ENCODE peak calls at places on chromosomes 2 and 18, in four cellular contexts. One of them, this sample, is unnamed.
A peak's percentile ranks its signal among the peaks of the same experiment; 100 is the strongest.

GRCh38 chr2:159553727-159554126 is 62.6 kb downstream of the BAZ2B start:
- DNase-seq in kidney glomerular epithelial cell: no peak
- DNase-seq in B cell: no peak
- DNase-seq in activated T-cell treated with anti-CD3 and anti-CD28 coated beads, Interleukin-2, amount 50 U/mL, for 72 hours: no peak
- DNase-seq in this sample: no peak

GRCh38 chr18:7902399-7902839 is 335.3 kb downstream of the PTPRM start:
- DNase-seq in kidney glomerular epithelial cell: no peak
- DNase-seq in B cell: no peak
- DNase-seq in activated T-cell treated with anti-CD3 and anti-CD28 coated beads, Interleukin-2, amount 50 U/mL, for 72 hours: no peak
- DNase-seq in this sample: no peak

GRCh38 chr2:173064231-173064805 is 11.3 kb upstream of the MAP3K20 start:
- DNase-seq in kidney glomerular epithelial cell: no peak
- DNase-seq in B cell: no peak
- DNase-seq in activated T-cell treated with anti-CD3 and anti-CD28 coated beads, Interleukin-2, amount 50 U/mL, for 72 hours: no peak
- DNase-seq in this sample: no peak

GRCh38 chr2:156157670-156158069 is 174.9 kb downstream of the NR4A2 start:
- DNase-seq in kidney glomerular epithelial cell: no peak
- DNase-seq in B cell: no peak
- DNase-seq in activated T-cell treated with anti-CD3 and anti-CD28 coated beads, Interleukin-2, amount 50 U/mL, for 72 hours: no peak
- DNase-seq in this sample: no peak

GRCh38 chr2:204486855-204487254 is 58.4 kb upstream of the PARD3B start:
- DNase-seq in kidney glomerular epithelial cell: no peak
- DNase-seq in B cell: no peak
- DNase-seq in activated T-cell treated with anti-CD3 and anti-CD28 coated beads, Interleukin-2, amount 50 U/mL, for 72 hours: no peak
- DNase-seq in this sample: no peak

GRCh38 chr2:2692599-2693389 is 361.7 kb upstream of the MYT1L start:
- DNase-seq in kidney glomerular epithelial cell: no peak
- DNase-seq in B cell: no peak
- DNase-seq in activated T-cell treated with anti-CD3 and anti-CD28 coated beads, Interleukin-2, amount 50 U/mL, for 72 hours: no peak
- DNase-seq in this sample: no peak

GRCh38 chr2:157395811-157396210 is 48.1 kb downstream of the CYTIP start:
- DNase-seq in kidney glomerular epithelial cell: no peak
- DNase-seq in B cell: no peak
- DNase-seq in activated T-cell treated with anti-CD3 and anti-CD28 coated beads, Interleukin-2, amount 50 U/mL, for 72 hours: no peak
- DNase-seq in this sample: no peak

GRCh38 chr2:71950256-71951066 is 197.2 kb downstream of the CYP26B1 start:
- DNase-seq in kidney glomerular epithelial cell: no peak
- DNase-seq in B cell: no peak
- DNase-seq in activated T-cell treated with anti-CD3 and anti-CD28 coated beads, Interleukin-2, amount 50 U/mL, for 72 hours: no peak
- DNase-seq in this sample: no peak

GRCh38 chr2:60503923-60504514 is 49.4 kb downstream of the BCL11A start:
- DNase-seq in kidney glomerular epithelial cell: no peak
- DNase-seq in B cell: no peak
- DNase-seq in activated T-cell treated with anti-CD3 and anti-CD28 coated beads, Interleukin-2, amount 50 U/mL, for 72 hours: no peak
- DNase-seq in this sample: no peak

GRCh38 chr2:226711606-226712296 is 87.9 kb downstream of the IRS1 start:
- DNase-seq in kidney glomerular epithelial cell: no peak
- DNase-seq in B cell: no peak
- DNase-seq in activated T-cell treated with anti-CD3 and anti-CD28 coated beads, Interleukin-2, amount 50 U/mL, for 72 hours: no peak
- DNase-seq in this sample: no peak

GRCh38 chr2:32882911-32883810 is 63.6 kb upstream of the LTBP1 start:
- DNase-seq in kidney glomerular epithelial cell: no peak
- DNase-seq in B cell: no peak
- DNase-seq in activated T-cell treated with anti-CD3 and anti-CD28 coated beads, Interleukin-2, amount 50 U/mL, for 72 hours: no peak
- DNase-seq in this sample: no peak

GRCh38 chr2:233915133-233915532 is 2.0 kb upstream of the TRPM8 start:
- DNase-seq in kidney glomerular epithelial cell: peak; percentile 16
- DNase-seq in B cell: no peak
- DNase-seq in activated T-cell treated with anti-CD3 and anti-CD28 coated beads, Interleukin-2, amount 50 U/mL, for 72 hours: no peak
- DNase-seq in this sample: peak; percentile 16

GRCh38 chr18:48866028-48866733 is 84.6 kb downstream of the SMAD7 start:
- DNase-seq in kidney glomerular epithelial cell: no peak
- DNase-seq in B cell: no peak
- DNase-seq in activated T-cell treated with anti-CD3 and anti-CD28 coated beads, Interleukin-2, amount 50 U/mL, for 72 hours: no peak
- DNase-seq in this sample: no peak

GRCh38 chr2:24077535-24077877 is 1.4 kb upstream of the SF3B6 start:
- DNase-seq in kidney glomerular epithelial cell: no peak
- DNase-seq in B cell: no peak
- DNase-seq in activated T-cell treated with anti-CD3 and anti-CD28 coated beads, Interleukin-2, amount 50 U/mL, for 72 hours: no peak
- DNase-seq in this sample: no peak

GRCh38 chr2:111634050-111634784 is 249.8 kb downstream of the ANAPC1 start:
- DNase-seq in kidney glomerular epithelial cell: no peak
- DNase-seq in B cell: no peak
- DNase-seq in activated T-cell treated with anti-CD3 and anti-CD28 coated beads, Interleukin-2, amount 50 U/mL, for 72 hours: peak; percentile 35
- DNase-seq in this sample: no peak

GRCh38 chr18:50955246-50955645 is 12.6 kb upstream of the ELAC1 start:
- DNase-seq in kidney glomerular epithelial cell: no peak
- DNase-seq in B cell: no peak
- DNase-seq in activated T-cell treated with anti-CD3 and anti-CD28 coated beads, Interleukin-2, amount 50 U/mL, for 72 hours: no peak
- DNase-seq in this sample: no peak

GRCh38 chr2:190840572-190841172 is 39.9 kb upstream of the GLS start:
- DNase-seq in kidney glomerular epithelial cell: no peak
- DNase-seq in B cell: no peak
- DNase-seq in activated T-cell treated with anti-CD3 and anti-CD28 coated beads, Interleukin-2, amount 50 U/mL, for 72 hours: no peak
- DNase-seq in this sample: no peak